ENCODE peak calls at places on chromosomes 3 and 15, in ten cellular contexts. P is left cardiac atrium; W is lower lobe of right lung; I is left ventricle myocardium superior; G is naive thymus-derived CD4-positive, alpha-beta T cell; N is stimulated activated naive B cell treated with anti-CD40 and anti-IgM and Interleukin-4, amounts not matched to agents 10 μg/mL and 1 μg/mL and 100 μg/mL, for 72 hours; S is effector memory CD8-positive, alpha-beta T cell; E is natural killer cell; Y is activated CD4-positive, alpha-beta T cell treated with anti-CD3 and anti-CD28 coated beads for 36 hours; O is activated CD8-positive, alpha-beta memory T cell treated with anti-CD3 and anti-CD28 coated beads, Interleukin-2, amount 10 ng/mL, durations not matched to agents 7 days and 5 days. M is an unnamed sample.

GRCh38 chr3:190532626-190533155 is 18.8 kb downstream of the IL1RAP start:
- ATAC-seq in E (no peak), P (no peak), Y (no peak), G (no peak), S (no peak), N (no peak), W (peak; percentile 25), O (no peak), I (peak; percentile 17), M (no peak)

GRCh38 chr3:32304510-32304909 is 66.0 kb downstream of the CMTM8 start:
- ATAC-seq in Y (no peak), N (no peak), G (no peak), O (no peak), W (no peak), S (no peak), P (peak; percentile 9), I (peak; percentile 55), E (no peak), M (no peak)

GRCh38 chr3:185561958-185562357 is 9.6 kb upstream of the LIPH start:
- ATAC-seq in E (peak; percentile 57), I (peak; percentile 25), W (peak; percentile 88), N (no peak), O (no peak), G (peak; percentile 37), Y (peak; percentile 63), S (no peak), P (no peak), M (no peak)

GRCh38 chr15:41215708-41216107 is 14.8 kb downstream of the EXD1 start:
- ATAC-seq in O (no peak), E (no peak), W (peak; percentile 61), G (peak; percentile 55), P (no peak), S (no peak), I (no peak), Y (no peak), N (no peak), M (no peak)

GRCh38 chr15:79030470-79030869 is 60.1 kb downstream of the RASGRF1 start:
- ATAC-seq in E (no peak), O (no peak), N (no peak), Y (no peak), W (no peak), I (no peak), P (no peak), G (no peak), S (no peak), M (no peak)

GRCh38 chr3:45881031-45882022 is 5.0 kb upstream of the CCR9 start:
- ATAC-seq in O (peak; percentile 88), P (peak; percentile 87), N (peak; percentile 49), I (peak; percentile 82), Y (peak; percentile 92), W (peak; percentile 56), E (peak; percentile 86), G (peak; percentile 83), S (peak; percentile 96), M (no peak)

GRCh38 chr3:56790016-56790950 is 11.5 kb downstream of the ARHGEF3 start:
- ATAC-seq in Y (peak; percentile 63), N (peak; percentile 59), I (peak; percentile 71), G (peak; percentile 75), O (peak; percentile 38), S (peak; percentile 77), E (peak; percentile 60), P (peak; percentile 32), W (no peak), M (no peak)

GRCh38 chr3:139491027-139491700 is 14.8 kb upstream of the RBP2 start:
- ATAC-seq in I (peak; percentile 88), O (no peak), N (no peak), E (no peak), P (no peak), S (no peak), Y (no peak), W (peak; percentile 81), G (no peak), M (no peak)

GRCh38 chr15:89810837-89811236 is 3.8 kb downstream of the ANPEP start:
- ATAC-seq in N (no peak), G (no peak), Y (no peak), I (no peak), S (no peak), O (no peak), P (no peak), W (no peak), E (no peak), M (no peak)

GRCh38 chr15:34122771-34123183 is 20.9 kb downstream of the PGBD4 start:
- ATAC-seq in E (no peak), W (no peak), P (no peak), O (no peak), Y (no peak), S (no peak), N (no peak), I (no peak), G (no peak), M (peak; percentile 28)

M was measured in SK-N-SH treated with all-trans-retinoic acid at 6 μM for 48 hours.